ENCODE peak calls at places on chromosomes 6 and 20, in six cellular contexts. E is H1, M is IMR-90, K is HepG2, C is GM12865, J is AG09309. L is an unnamed sample.

GRCh38 chr20:52419205-52419604 is 227.6 kb upstream of the ZFP64 start:
- DNase-seq in E (no peak), M (no peak), K (no peak), C (no peak), J (no peak), L (no peak)

GRCh38 chr6:151847064-151847463 is 39.6 kb downstream of the ESR1 start:
- DNase-seq in E (peak; percentile 55), M (peak; percentile 4), K (peak; percentile 46), C (peak; percentile 29), J (no peak), L (peak; percentile 39)

GRCh38 chr20:63238491-63239126 is 2.9 kb downstream of the BIRC7 start:
- DNase-seq in E (no peak), M (no peak), K (no peak), C (no peak), J (no peak), L (peak; percentile 67)

GRCh38 chr6:17968081-17968518 is 19.3 kb downstream of the KIF13A start:
- DNase-seq in E (no peak), M (peak; percentile 45), K (no peak), C (no peak), J (no peak), L (no peak)

GRCh38 chr6:152552616-152553209 is 84.4 kb downstream of the SYNE1 start:
- DNase-seq in E (peak; percentile 73), M (peak; percentile 77), K (peak; percentile 73), C (peak; percentile 82), J (peak; percentile 18), L (peak; percentile 38)

GRCh38 chr6:47288245-47289090 is 21.2 kb downstream of the TNFRSF21 start:
- DNase-seq in E (no peak), M (no peak), K (no peak), C (no peak), J (no peak), L (no peak)

GRCh38 chr6:25694366-25694765 is 42.4 kb downstream of the SCGN start:
- DNase-seq in E (no peak), M (no peak), K (no peak), C (no peak), J (peak; percentile 34), L (no peak)

GRCh38 chr20:51634257-51634656 is 91.7 kb upstream of the NFATC2 start:
- DNase-seq in E (no peak), M (peak; percentile 44), K (no peak), C (no peak), J (no peak), L (no peak)

GRCh38 chr20:50691585-50692552 is 527 bp upstream of the RIPOR3 start:
- DNase-seq in E (no peak), M (peak; percentile 69), K (no peak), C (no peak), J (no peak), L (no peak)

GRCh38 chr6:28211840-28212509 is 13.1 kb upstream of the ZSCAN9 start:
- DNase-seq in E (peak; percentile 70), M (no peak), K (no peak), C (peak; percentile 38), J (no peak), L (no peak)

GRCh38 chr20:20741067-20742045 is 28.9 kb upstream of the RALGAPA2 start:
- DNase-seq in E (no peak), M (no peak), K (no peak), C (no peak), J (no peak), L (no peak)

GRCh38 chr20:20744170-20744725 is 31.8 kb upstream of the RALGAPA2 start:
- DNase-seq in E (no peak), M (no peak), K (peak; percentile 40), C (no peak), J (no peak), L (no peak)

GRCh38 chr20:20740595-20740994 is 28.2 kb upstream of the RALGAPA2 start:
- DNase-seq in E (no peak), M (no peak), K (no peak), C (no peak), J (no peak), L (no peak)

DNA sequence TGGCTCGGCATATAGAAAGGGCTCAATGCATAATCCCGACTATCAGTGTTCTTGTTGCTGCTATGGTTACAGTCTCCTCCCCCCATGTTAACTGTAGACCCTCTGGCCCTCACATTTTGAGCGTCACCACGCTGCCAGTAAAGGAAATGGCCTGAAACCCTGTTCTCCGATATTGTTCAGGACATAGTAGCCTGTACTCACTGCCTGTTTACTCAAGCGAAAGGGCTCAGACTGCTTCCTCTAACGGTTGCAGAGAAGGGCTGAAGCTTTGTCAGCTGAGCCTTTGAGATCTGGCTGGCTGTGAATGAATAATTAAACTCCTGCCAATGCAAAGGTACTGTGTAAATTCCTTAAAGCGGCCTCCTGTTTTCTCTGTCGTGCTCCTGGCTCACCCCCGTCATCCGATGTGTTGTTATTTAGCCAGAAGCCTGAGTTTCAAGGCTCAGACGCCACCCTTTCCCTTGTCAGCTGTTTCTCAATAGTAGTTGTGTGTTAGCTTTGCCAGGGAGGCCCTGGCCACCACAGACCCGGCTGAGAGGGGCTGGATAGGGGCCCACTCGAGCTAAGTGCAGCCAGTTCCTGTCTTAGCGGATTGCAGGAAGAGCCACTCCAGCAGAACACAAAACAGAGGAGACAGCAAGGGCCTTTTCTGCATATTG is 31.2 kb upstream of the RALGAPA2 start:
- DNase-seq in E (peak; percentile 56), M (no peak), K (peak; percentile 57), C (no peak), J (no peak), L (no peak)
- H3K4me3 ChIP-seq in E (no peak overlapping the region), M (no peak overlapping the region), K (peak overlapping the region; percentile 64), C (no peak overlapping the region), J (no peak overlapping the region), L (no peak overlapping the region)

GRCh38 chr6:122789862-122790739 is 1.0 kb downstream of the SMPDL3A start:
- DNase-seq in E (no peak), M (peak; percentile 30), K (no peak), C (peak; percentile 15), J (no peak), L (no peak)
- H3K4me3 ChIP-seq in E (peak overlapping the region; percentile 86), M (peak overlapping the region; percentile 63), K (peak overlapping the region; percentile 95), C (peak overlapping the region; percentile 53), J (peak overlapping the region; percentile 76), L (peak overlapping the region; percentile 38)

DNA sequence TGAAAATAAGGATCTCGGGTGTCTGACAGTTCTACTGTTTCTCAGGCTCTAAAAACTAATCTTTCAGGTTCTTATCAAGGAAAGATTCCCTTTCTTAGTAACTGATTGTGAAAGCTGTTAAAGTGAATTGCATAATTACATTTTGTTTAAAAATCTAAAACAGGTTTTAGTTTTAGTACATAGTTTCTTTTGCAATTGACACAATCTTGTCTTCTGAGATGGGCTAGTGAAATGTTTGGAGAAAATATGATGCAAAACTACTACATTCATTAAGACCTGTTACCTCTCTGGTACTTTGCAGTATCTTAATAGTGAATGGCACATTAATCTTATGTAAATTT is 298.4 kb downstream of the UTRN start:
- DNase-seq in E (no peak), M (no peak), K (no peak), C (no peak), J (no peak), L (no peak)
- H3K4me3 ChIP-seq in E (peak overlapping the region; percentile 26), M (peak overlapping the region; percentile 11), K (no peak overlapping the region), C (peak overlapping the region; percentile 20), J (no peak overlapping the region), L (peak overlapping the region; percentile 54)

GRCh38 chr6:41676406-41676805 is 38.1 kb downstream of the MDFI start:
- DNase-seq in E (no peak), M (no peak), K (no peak), C (no peak), J (no peak), L (no peak)

GRCh38 chr6:41679696-41680095 is 41.4 kb downstream of the MDFI start:
- DNase-seq in E (no peak), M (no peak), K (no peak), C (no peak), J (no peak), L (no peak)

GRCh38 chr6:41678511-41679084 is 40.3 kb downstream of the MDFI start:
- DNase-seq in E (no peak), M (no peak), K (no peak), C (no peak), J (no peak), L (no peak)

GRCh38 chr6:41675992-41676391 is 37.7 kb downstream of the MDFI start:
- DNase-seq in E (no peak), M (no peak), K (no peak), C (no peak), J (no peak), L (no peak)

DNA sequence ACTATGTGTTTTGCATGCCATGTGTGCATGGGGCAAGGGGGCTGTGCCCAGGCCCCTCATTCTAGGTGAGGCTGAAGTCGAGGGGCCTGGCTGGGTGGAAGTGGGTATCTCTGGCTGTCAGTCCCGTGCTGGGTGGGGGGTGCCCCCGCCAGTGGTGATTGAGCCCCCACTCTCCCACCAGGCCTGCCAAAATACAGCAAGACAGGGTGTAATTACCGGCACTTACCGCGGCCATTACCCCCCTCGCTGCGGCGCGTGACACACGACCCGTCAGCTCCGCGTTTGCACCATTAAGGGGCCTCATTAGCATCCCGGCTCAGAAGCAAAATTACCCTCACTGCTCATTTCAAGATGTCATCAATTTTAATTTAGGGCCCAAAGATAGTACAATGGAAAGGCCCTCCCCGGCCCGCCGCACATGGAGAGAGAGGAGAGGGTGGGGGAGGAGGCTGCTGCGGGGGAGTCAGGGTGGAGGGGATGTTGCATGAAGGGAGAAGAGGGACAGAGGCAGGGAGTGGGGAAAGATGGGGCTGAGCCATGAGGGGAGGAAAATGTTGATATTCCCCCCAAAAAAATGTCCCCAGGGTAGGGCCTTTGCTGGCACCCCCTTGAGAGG is 39.3 kb downstream of the MDFI start:
- DNase-seq in E (no peak), M (no peak), K (no peak), C (no peak), J (no peak), L (no peak)
- H3K4me3 ChIP-seq in E (no peak overlapping the region), M (no peak overlapping the region), K (no peak overlapping the region), C (no peak overlapping the region), J (no peak overlapping the region), L (no peak overlapping the region)